ENCODE peak calls at places on chromosomes 11 and 22, in nine cellular contexts. Q is kidney glomerular epithelial cell; X is astrocyte of the hippocampus; Z is tibial artery; F is progenitor cell of endocrine pancreas; M is cardiac fibroblast; A is ureter; G is KBM-7; P is stimulated activated CD8-positive, alpha-beta memory T cell treated with anti-CD3 and anti-CD28 coated beads, Interleukin-4, amount 100 ng/mL, for 4 hours. Y is an unnamed sample.
A peak's percentile ranks its signal among the peaks of the same experiment; 100 is the strongest.

GRCh38 chr11:120125005-120125404 is 12.9 kb downstream of the TRIM29 start:
- DNase-seq in F (no peak), X (no peak), Q (peak; percentile 8), M (no peak), A (no peak), G (no peak), P (no peak), Z (peak; percentile 67), Y (no peak)

GRCh38 chr11:129846508-129847335 is 31.1 kb downstream of the TMEM45B start:
- DNase-seq in Q (peak; percentile 77), F (no peak), P (no peak), X (peak; percentile 89), A (no peak), M (peak; percentile 84), Z (no peak), G (peak; percentile 40), Y (peak; percentile 93)

GRCh38 chr11:62560566-62561103 is 13.1 kb downstream of the EEF1G start:
- DNase-seq in X (peak; percentile 99), F (peak; percentile 57), G (peak; percentile 93), M (peak; percentile 98), P (peak; percentile 64), Z (peak; percentile 91), Q (peak; percentile 96), A (peak; percentile 92), Y (peak; percentile 93)

GRCh38 chr11:70742553-70743291 is 344.4 kb downstream of the CTTN start:
- DNase-seq in Q (no peak), P (no peak), X (no peak), M (no peak), G (no peak), A (no peak), F (peak; percentile 59), Z (no peak), Y (no peak)

GRCh38 chr11:17171916-17172315 is 35.9 kb downstream of the PIK3C2A start:
- DNase-seq in M (peak; percentile 53), X (peak; percentile 9), A (no peak), F (no peak), Z (no peak), G (no peak), P (no peak), Q (no peak), Y (no peak)

GRCh38 chr11:46668480-46669085 is 31.8 kb downstream of the ARHGAP1 start:
- DNase-seq in G (no peak), Z (peak; percentile 12), P (no peak), X (no peak), F (no peak), A (no peak), Q (no peak), M (no peak), Y (no peak)

GRCh38 chr11:96215094-96215782 is 127.8 kb downstream of the MAML2 start:
- DNase-seq in Z (no peak), Q (peak; percentile 57), M (peak; percentile 57), X (peak; percentile 53), A (no peak), F (no peak), P (no peak), G (peak; percentile 31), Y (no peak)

GRCh38 chr11:10349806-10350205 is 44.9 kb downstream of the ADM start:
- DNase-seq in G (no peak), F (no peak), Q (no peak), X (no peak), M (no peak), Z (no peak), A (no peak), P (no peak), Y (no peak)

GRCh38 chr11:70503878-70504240 is 105.5 kb downstream of the CTTN start:
- DNase-seq in X (peak; percentile 36), M (no peak), A (no peak), P (no peak), G (no peak), Z (no peak), Q (no peak), F (no peak), Y (no peak)

GRCh38 chr11:4606231-4607015 is 1.6 kb downstream of the TRIM68 start:
- DNase-seq in M (peak; percentile 42), P (no peak), F (no peak), Q (peak; percentile 20), A (no peak), X (peak; percentile 17), Z (no peak), G (peak; percentile 21), Y (peak; percentile 11)

GRCh38 chr11:117836077-117836960 is 11.8 kb upstream of the FXYD2 start:
- DNase-seq in A (peak; percentile 39), M (no peak), F (no peak), P (no peak), X (no peak), G (peak; percentile 68), Z (peak; percentile 26), Q (no peak), Y (no peak)

GRCh38 chr11:131674051-131674755 is 303.8 kb downstream of the NTM start:
- DNase-seq in P (no peak), F (peak; percentile 74), G (peak; percentile 65), Q (peak; percentile 86), X (peak; percentile 94), M (peak; percentile 81), A (peak; percentile 77), Z (peak; percentile 41), Y (peak; percentile 75)

GRCh38 chr22:40057652-40058051 is 62.9 kb downstream of the FAM83F start:
- DNase-seq in Z (no peak), A (no peak), X (no peak), F (no peak), G (no peak), P (no peak), Q (no peak), M (no peak), Y (no peak)

GRCh38 chr11:26958650-26959049 is 35.3 kb upstream of the FIBIN start:
- DNase-seq in G (no peak), X (no peak), F (no peak), Q (no peak), M (no peak), P (no peak), A (no peak), Z (no peak), Y (no peak)

GRCh38 chr11:44680982-44681597 is 45.7 kb upstream of the TSPAN18 start:
- DNase-seq in Z (no peak), G (no peak), X (no peak), A (no peak), Q (no peak), P (no peak), M (peak; percentile 10), F (no peak), Y (no peak)

GRCh38 chr11:69114811-69115523 is 40.8 kb upstream of the SMIM38 start:
- DNase-seq in F (no peak), P (no peak), X (no peak), M (no peak), G (no peak), A (no peak), Q (no peak), Z (no peak), Y (no peak)

GRCh38 chr11:113314389-113315301 is at the start of gene TTC12:
- DNase-seq in P (peak; percentile 83), F (peak; percentile 93), M (peak; percentile 93), A (peak; percentile 96), Q (peak; percentile 81), Z (peak; percentile 89), X (peak; percentile 96), G (no peak), Y (peak; percentile 33)

GRCh38 chr22:39013923-39014722 is at the start of gene APOBEC3C:
- DNase-seq in M (peak; percentile 92), G (peak; percentile 93), Q (peak; percentile 85), X (peak; percentile 87), Z (peak; percentile 89), F (no peak), P (peak; percentile 76), A (peak; percentile 89), Y (peak; percentile 63)

GRCh38 chr11:65703846-65704245 is 8.2 kb upstream of the KAT5 start:
- DNase-seq in M (no peak), X (no peak), Q (no peak), P (no peak), F (no peak), Z (no peak), A (no peak), G (no peak), Y (no peak)

GRCh38 chr11:117796456-117797428 is at the start of gene DSCAML1:
- DNase-seq in G (no peak), X (peak; percentile 36), Q (no peak), P (no peak), Z (no peak), F (no peak), M (no peak), A (no peak), Y (no peak)

GRCh38 chr11:33842236-33842915 is 49.5 kb downstream of the LMO2 start:
- DNase-seq in A (no peak), M (no peak), F (no peak), Z (no peak), Q (no peak), X (no peak), P (no peak), G (no peak), Y (no peak)

GRCh38 chr11:26219506-26220117 is 112.3 kb upstream of the ANO3 start:
- DNase-seq in A (no peak), M (peak; percentile 61), Q (no peak), X (no peak), G (no peak), P (no peak), F (no peak), Z (no peak), Y (no peak)

GRCh38 chr22:30754971-30755759 is 60.5 kb downstream of the OSBP2 start:
- DNase-seq in X (peak; percentile 88), F (peak; percentile 29), A (peak; percentile 54), M (peak; percentile 90), Q (peak; percentile 40), G (peak; percentile 67), P (no peak), Z (peak; percentile 29), Y (peak; percentile 59)

GRCh38 chr11:119907934-119908760 is 179.1 kb upstream of the NECTIN1 start:
- DNase-seq in Z (no peak), F (no peak), G (no peak), X (no peak), A (peak; percentile 56), P (no peak), Q (no peak), M (no peak), Y (no peak)

GRCh38 chr22:23384451-23384850 is 195.6 kb downstream of the IGLL1 start:
- DNase-seq in A (no peak), Z (peak; percentile 19), F (no peak), M (no peak), Q (no peak), P (no peak), X (no peak), G (no peak), Y (no peak)

GRCh38 chr11:36249271-36249670 is 40.0 kb downstream of the COMMD9 start:
- DNase-seq in F (no peak), Q (peak; percentile 97), M (peak; percentile 87), Z (no peak), G (no peak), A (no peak), P (no peak), X (peak; percentile 71), Y (peak; percentile 58)

GRCh38 chr11:31987118-31988005 is 103.5 kb upstream of the RCN1 start:
- DNase-seq in G (no peak), Z (no peak), X (peak; percentile 51), P (no peak), A (no peak), F (peak; percentile 16), Q (no peak), M (no peak), Y (no peak)

GRCh38 chr11:130037058-130037457 is 32.6 kb upstream of the APLP2 start:
- DNase-seq in P (no peak), G (no peak), F (no peak), M (peak; percentile 78), Q (peak; percentile 50), X (peak; percentile 84), Z (no peak), A (no peak), Y (no peak)